ENCODE peak calls at places on chromosomes 12 and 14, in ten cellular contexts. One of them, this sample, is unnamed.

GRCh38 chr12:127723236-127723635 is 543.7 kb upstream of the TMEM132C start:
- DNase-seq in lower lobe of right lung: no peak
- DNase-seq in gastrocnemius medialis: no peak
- DNase-seq in choroid plexus epithelial cell: no peak
- DNase-seq in tibial artery: no peak
- DNase-seq in PC-3: no peak
- DNase-seq in AG10803: no peak
- DNase-seq in GM06990: no peak
- DNase-seq in left lung: no peak
- DNase-seq in body of pancreas: no peak
- DNase-seq in this sample: no peak

GRCh38 chr12:39405580-39405979 is 37.3 kb downstream of the KIF21A start:
- DNase-seq in lower lobe of right lung: no peak
- DNase-seq in gastrocnemius medialis: no peak
- DNase-seq in choroid plexus epithelial cell: no peak
- DNase-seq in tibial artery: no peak
- DNase-seq in PC-3: no peak
- DNase-seq in AG10803: no peak
- DNase-seq in GM06990: peak; percentile 25
- DNase-seq in left lung: no peak
- DNase-seq in body of pancreas: no peak
- DNase-seq in this sample: no peak

GRCh38 chr14:22650960-22651521 is 6.9 kb upstream of the OR6J1 start:
- DNase-seq in lower lobe of right lung: no peak
- DNase-seq in gastrocnemius medialis: peak; percentile 19
- DNase-seq in choroid plexus epithelial cell: peak; percentile 43
- DNase-seq in tibial artery: no peak
- DNase-seq in PC-3: peak; percentile 72
- DNase-seq in AG10803: peak; percentile 52
- DNase-seq in GM06990: peak; percentile 32
- DNase-seq in left lung: no peak
- DNase-seq in body of pancreas: no peak
- DNase-seq in this sample: peak; percentile 44

GRCh38 chr14:103281496-103282231 is 52.4 kb upstream of the EIF5 start:
- DNase-seq in lower lobe of right lung: no peak
- DNase-seq in gastrocnemius medialis: peak; percentile 71
- DNase-seq in choroid plexus epithelial cell: peak; percentile 79
- DNase-seq in tibial artery: no peak
- DNase-seq in PC-3: peak; percentile 63
- DNase-seq in AG10803: peak; percentile 70
- DNase-seq in GM06990: no peak
- DNase-seq in left lung: no peak
- DNase-seq in body of pancreas: peak; percentile 45
- DNase-seq in this sample: peak; percentile 82

GRCh38 chr12:54229624-54230212 is 40.9 kb upstream of the SMUG1 start:
- DNase-seq in lower lobe of right lung: no peak
- DNase-seq in gastrocnemius medialis: peak; percentile 44
- DNase-seq in choroid plexus epithelial cell: peak; percentile 85
- DNase-seq in tibial artery: no peak
- DNase-seq in PC-3: peak; percentile 88
- DNase-seq in AG10803: peak; percentile 95
- DNase-seq in GM06990: no peak
- DNase-seq in left lung: no peak
- DNase-seq in body of pancreas: peak; percentile 39
- DNase-seq in this sample: peak; percentile 98

GRCh38 chr14:34035177-34035933 is 84.5 kb upstream of the EGLN3 start:
- DNase-seq in lower lobe of right lung: no peak
- DNase-seq in gastrocnemius medialis: peak; percentile 29
- DNase-seq in choroid plexus epithelial cell: no peak
- DNase-seq in tibial artery: no peak
- DNase-seq in PC-3: peak; percentile 29
- DNase-seq in AG10803: no peak
- DNase-seq in GM06990: no peak
- DNase-seq in left lung: no peak
- DNase-seq in body of pancreas: no peak
- DNase-seq in this sample: no peak

GRCh38 chr14:24231263-24232120 is 675 bp downstream of the NEDD8 start:
- DNase-seq in lower lobe of right lung: no peak
- DNase-seq in gastrocnemius medialis: no peak
- DNase-seq in choroid plexus epithelial cell: no peak
- DNase-seq in tibial artery: peak; percentile 64
- DNase-seq in PC-3: no peak
- DNase-seq in AG10803: no peak
- DNase-seq in GM06990: no peak
- DNase-seq in left lung: no peak
- DNase-seq in body of pancreas: no peak
- DNase-seq in this sample: peak; percentile 31

GRCh38 chr12:50088577-50089335 is 3.6 kb downstream of the SMARCD1 start:
- DNase-seq in lower lobe of right lung: no peak
- DNase-seq in gastrocnemius medialis: peak; percentile 64
- DNase-seq in choroid plexus epithelial cell: peak; percentile 71
- DNase-seq in tibial artery: no peak
- DNase-seq in PC-3: peak; percentile 88
- DNase-seq in AG10803: no peak
- DNase-seq in GM06990: no peak
- DNase-seq in left lung: no peak
- DNase-seq in body of pancreas: peak; percentile 75
- DNase-seq in this sample: peak; percentile 69

GRCh38 chr14:38107216-38107631 is 100.5 kb upstream of the SSTR1 start:
- DNase-seq in lower lobe of right lung: no peak
- DNase-seq in gastrocnemius medialis: no peak
- DNase-seq in choroid plexus epithelial cell: no peak
- DNase-seq in tibial artery: no peak
- DNase-seq in PC-3: peak; percentile 28
- DNase-seq in AG10803: no peak
- DNase-seq in GM06990: no peak
- DNase-seq in left lung: no peak
- DNase-seq in body of pancreas: no peak
- DNase-seq in this sample: no peak

GRCh38 chr12:57236224-57236924 is 6.9 kb downstream of the SHMT2 start:
- DNase-seq in lower lobe of right lung: peak; percentile 50
- DNase-seq in gastrocnemius medialis: no peak
- DNase-seq in choroid plexus epithelial cell: no peak
- DNase-seq in tibial artery: no peak
- DNase-seq in PC-3: no peak
- DNase-seq in AG10803: no peak
- DNase-seq in GM06990: peak; percentile 50
- DNase-seq in left lung: peak; percentile 77
- DNase-seq in body of pancreas: no peak
- DNase-seq in this sample: peak; percentile 40
- H3K4me3 ChIP-seq in lower lobe of right lung: peak overlapping the region; percentile 28
- H3K4me3 ChIP-seq in gastrocnemius medialis: peak overlapping the region; percentile 27
- H3K4me3 ChIP-seq in choroid plexus epithelial cell: no peak overlapping the region
- H3K4me3 ChIP-seq in tibial artery: peak overlapping the region; percentile 49
- H3K4me3 ChIP-seq in PC-3: no peak overlapping the region
- H3K4me3 ChIP-seq in AG10803: peak overlapping the region; percentile 20
- H3K4me3 ChIP-seq in GM06990: no peak overlapping the region
- H3K4me3 ChIP-seq in left lung: no peak overlapping the region
- H3K4me3 ChIP-seq in body of pancreas: no peak overlapping the region
- H3K4me3 ChIP-seq in this sample: no peak overlapping the region

GRCh38 chr12:51820721-51821422 is 27.6 kb downstream of the FIGNL2 start:
- DNase-seq in lower lobe of right lung: peak; percentile 78
- DNase-seq in gastrocnemius medialis: no peak
- DNase-seq in choroid plexus epithelial cell: no peak
- DNase-seq in tibial artery: no peak
- DNase-seq in PC-3: peak; percentile 74
- DNase-seq in AG10803: peak; percentile 51
- DNase-seq in GM06990: peak; percentile 55
- DNase-seq in left lung: peak; percentile 86
- DNase-seq in body of pancreas: peak; percentile 61
- DNase-seq in this sample: peak; percentile 86
- H3K4me3 ChIP-seq in lower lobe of right lung: peak overlapping the region; percentile 61
- H3K4me3 ChIP-seq in gastrocnemius medialis: peak overlapping the region; percentile 34
- H3K4me3 ChIP-seq in choroid plexus epithelial cell: no peak overlapping the region
- H3K4me3 ChIP-seq in tibial artery: peak overlapping the region; percentile 25
- H3K4me3 ChIP-seq in PC-3: peak overlapping the region; percentile 88
- H3K4me3 ChIP-seq in AG10803: peak overlapping the region; percentile 62
- H3K4me3 ChIP-seq in GM06990: no peak overlapping the region
- H3K4me3 ChIP-seq in left lung: peak overlapping the region; percentile 35
- H3K4me3 ChIP-seq in body of pancreas: peak overlapping the region; percentile 5
- H3K4me3 ChIP-seq in this sample: peak overlapping the region; percentile 86

GRCh38 chr12:1916396-1917171 is 1.9 kb downstream of the CACNA2D4 start:
- DNase-seq in lower lobe of right lung: peak; percentile 39
- DNase-seq in gastrocnemius medialis: no peak
- DNase-seq in choroid plexus epithelial cell: peak; percentile 30
- DNase-seq in tibial artery: peak; percentile 64
- DNase-seq in PC-3: no peak
- DNase-seq in AG10803: no peak
- DNase-seq in GM06990: no peak
- DNase-seq in left lung: peak; percentile 77
- DNase-seq in body of pancreas: no peak
- DNase-seq in this sample: no peak
- H3K4me3 ChIP-seq in lower lobe of right lung: no peak overlapping the region
- H3K4me3 ChIP-seq in gastrocnemius medialis: no peak overlapping the region
- H3K4me3 ChIP-seq in choroid plexus epithelial cell: no peak overlapping the region
- H3K4me3 ChIP-seq in tibial artery: no peak overlapping the region
- H3K4me3 ChIP-seq in PC-3: no peak overlapping the region
- H3K4me3 ChIP-seq in AG10803: no peak overlapping the region
- H3K4me3 ChIP-seq in GM06990: no peak overlapping the region
- H3K4me3 ChIP-seq in left lung: no peak overlapping the region
- H3K4me3 ChIP-seq in body of pancreas: no peak overlapping the region
- H3K4me3 ChIP-seq in this sample: no peak overlapping the region

DNA sequence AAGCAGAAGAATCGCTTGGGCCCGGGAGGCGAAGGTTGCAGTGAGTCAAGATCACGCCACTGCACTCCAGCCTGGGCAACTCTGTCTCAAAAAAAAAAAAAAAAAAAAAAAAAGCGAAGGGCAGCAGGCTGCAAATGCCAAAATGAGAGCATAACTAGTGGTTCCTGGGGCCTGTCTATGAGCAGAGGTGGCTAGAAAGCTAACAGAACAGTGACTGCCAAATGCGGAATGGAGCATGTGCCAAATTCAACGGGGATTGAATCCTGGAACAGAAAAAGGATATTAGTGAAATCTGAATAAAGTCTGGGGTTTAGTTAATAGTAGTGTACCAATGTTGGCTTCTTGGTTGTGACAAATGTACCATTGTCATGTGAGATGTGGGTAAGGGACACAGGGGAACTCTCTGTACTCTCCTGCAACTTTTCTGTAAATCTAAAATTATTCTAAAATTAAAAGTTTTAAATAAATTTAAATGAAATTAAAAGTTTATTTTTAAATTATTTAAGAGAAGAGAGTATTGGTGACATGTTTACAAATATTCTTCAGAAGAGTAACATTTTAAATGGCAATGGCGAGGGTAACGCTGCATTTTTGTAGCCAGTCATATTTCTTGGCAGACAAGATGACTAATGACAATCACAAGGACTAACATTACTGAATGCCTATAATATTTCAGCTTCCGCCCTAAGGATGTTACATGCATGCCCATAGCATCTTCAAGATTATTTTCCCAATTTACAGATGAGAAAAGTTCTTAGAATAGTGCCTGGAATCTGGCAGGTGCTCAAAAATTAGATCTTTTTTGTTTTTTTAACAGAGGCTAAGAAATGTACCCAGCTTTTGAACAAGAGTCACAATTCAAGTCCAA is 28.9 kb upstream of the NUDT4 start:
- DNase-seq in lower lobe of right lung: no peak
- DNase-seq in gastrocnemius medialis: no peak
- DNase-seq in choroid plexus epithelial cell: no peak
- DNase-seq in tibial artery: no peak
- DNase-seq in PC-3: peak; percentile 21
- DNase-seq in AG10803: no peak
- DNase-seq in GM06990: no peak
- DNase-seq in left lung: no peak
- DNase-seq in body of pancreas: no peak
- DNase-seq in this sample: peak; percentile 5
- H3K4me3 ChIP-seq in lower lobe of right lung: no peak overlapping the region
- H3K4me3 ChIP-seq in gastrocnemius medialis: no peak overlapping the region
- H3K4me3 ChIP-seq in choroid plexus epithelial cell: no peak overlapping the region
- H3K4me3 ChIP-seq in tibial artery: no peak overlapping the region
- H3K4me3 ChIP-seq in PC-3: no peak overlapping the region
- H3K4me3 ChIP-seq in AG10803: no peak overlapping the region
- H3K4me3 ChIP-seq in GM06990: no peak overlapping the region
- H3K4me3 ChIP-seq in left lung: no peak overlapping the region
- H3K4me3 ChIP-seq in body of pancreas: no peak overlapping the region
- H3K4me3 ChIP-seq in this sample: no peak overlapping the region

DNA sequence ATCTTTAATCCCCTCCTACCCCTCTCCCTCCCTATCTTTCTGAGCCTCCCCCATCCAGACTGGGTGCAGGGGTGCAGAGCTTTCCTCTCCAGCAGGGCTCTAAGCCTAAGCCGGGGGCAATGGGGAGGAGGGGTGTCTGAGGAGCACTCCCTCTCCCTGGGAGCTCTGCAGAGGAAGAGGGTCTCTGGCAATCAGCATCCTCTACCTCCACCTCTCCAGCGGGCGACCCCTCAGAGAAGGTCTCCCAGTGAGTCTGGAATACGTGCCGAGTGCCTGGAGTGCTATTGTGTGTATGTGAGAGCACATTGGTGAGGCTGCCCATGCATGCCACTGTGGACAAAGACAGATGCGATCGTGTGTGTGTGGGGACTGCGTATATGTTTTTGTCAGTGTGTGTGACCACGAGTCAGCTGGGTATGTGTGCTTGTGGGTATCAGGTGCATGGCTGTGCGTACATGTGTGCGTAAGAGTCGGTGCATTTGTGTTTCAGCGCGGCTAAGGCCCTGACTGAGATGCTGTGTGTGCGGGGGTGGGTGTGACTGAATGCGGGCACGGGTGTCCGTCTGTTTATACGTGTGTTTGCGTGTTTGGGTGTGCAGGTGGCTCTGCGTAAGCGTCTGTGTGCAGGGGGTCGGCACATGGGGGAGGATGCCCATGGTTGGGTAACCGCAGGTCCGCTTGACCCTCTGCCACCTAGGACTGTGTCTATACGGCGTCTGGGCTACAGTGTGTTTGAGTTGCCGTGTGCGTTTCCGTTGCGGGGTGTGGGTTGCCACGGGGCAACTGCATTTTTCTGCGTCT is 905 bp upstream of the DLK1 start:
- DNase-seq in lower lobe of right lung: no peak
- DNase-seq in gastrocnemius medialis: no peak
- DNase-seq in choroid plexus epithelial cell: no peak
- DNase-seq in tibial artery: no peak
- DNase-seq in PC-3: no peak
- DNase-seq in AG10803: no peak
- DNase-seq in GM06990: no peak
- DNase-seq in left lung: peak; percentile 66
- DNase-seq in body of pancreas: no peak
- DNase-seq in this sample: no peak
- H3K4me3 ChIP-seq in lower lobe of right lung: no peak overlapping the region
- H3K4me3 ChIP-seq in gastrocnemius medialis: no peak overlapping the region
- H3K4me3 ChIP-seq in choroid plexus epithelial cell: no peak overlapping the region
- H3K4me3 ChIP-seq in tibial artery: no peak overlapping the region
- H3K4me3 ChIP-seq in PC-3: no peak overlapping the region
- H3K4me3 ChIP-seq in AG10803: no peak overlapping the region
- H3K4me3 ChIP-seq in GM06990: no peak overlapping the region
- H3K4me3 ChIP-seq in left lung: no peak overlapping the region
- H3K4me3 ChIP-seq in body of pancreas: no peak overlapping the region
- H3K4me3 ChIP-seq in this sample: no peak overlapping the region